ENCODE peak calls at places on chromosomes 6 and 20, in eight cellular contexts. F is DMS 273 treated with DMSO at 0.1 percent for 48 hours, Y is trophoblast cell, U is nephron progenitor cell, M is H9, K is cardiac muscle cell, T is midbrain, P is activated gamma-delta T cell. L is an unnamed sample.

GRCh38 chr20:5569021-5569420 is 181.2 kb upstream of the SHLD1 start:
- DNase-seq in F (peak; percentile 4), Y (peak; percentile 79), U (no peak), M (no peak), K (peak; percentile 46), T (peak; percentile 29), P (no peak), L (no peak)

GRCh38 chr6:150065083-150065482 is 3.8 kb downstream of the ULBP3 start:
- DNase-seq in F (no peak), Y (no peak), U (no peak), M (no peak), K (no peak), T (no peak), P (no peak), L (no peak)

GRCh38 chr6:64023693-64024092 is 388.1 kb downstream of the PHF3 start:
- DNase-seq in F (no peak), Y (no peak), U (no peak), M (no peak), K (no peak), T (no peak), P (no peak), L (no peak)

GRCh38 chr20:4666001-4666470 is 55.7 kb upstream of the PRND start:
- DNase-seq in F (no peak), Y (peak; percentile 16), U (no peak), M (no peak), K (no peak), T (no peak), P (no peak), L (no peak)

GRCh38 chr6:123805921-123806320 is 2.3 kb downstream of the NKAIN2 start:
- DNase-seq in F (no peak), Y (no peak), U (no peak), M (no peak), K (no peak), T (no peak), P (no peak), L (no peak)

GRCh38 chr6:158518196-158519127 is 41.4 kb upstream of the TMEM181 start:
- DNase-seq in F (peak; percentile 46), Y (peak; percentile 69), U (peak; percentile 45), M (peak; percentile 87), K (peak; percentile 56), T (peak; percentile 68), P (no peak), L (peak; percentile 91)

GRCh38 chr6:104771258-104771832 is 88.4 kb downstream of the HACE1 start:
- DNase-seq in F (no peak), Y (peak; percentile 55), U (no peak), M (no peak), K (peak; percentile 35), T (peak; percentile 14), P (no peak), L (no peak)

GRCh38 chr6:3346476-3346875 is 87.7 kb downstream of the PSMG4 start:
- DNase-seq in F (no peak), Y (no peak), U (no peak), M (no peak), K (no peak), T (no peak), P (no peak), L (no peak)

GRCh38 chr6:163356324-163356723 is 58.2 kb upstream of the QKI start:
- DNase-seq in F (no peak), Y (peak; percentile 94), U (peak; percentile 35), M (peak; percentile 64), K (peak; percentile 51), T (peak; percentile 69), P (no peak), L (peak; percentile 91)

GRCh38 chr20:24978493-24978892 is 14.1 kb downstream of the APMAP start:
- DNase-seq in F (no peak), Y (no peak), U (no peak), M (peak; percentile 3), K (no peak), T (peak; percentile 73), P (no peak), L (no peak)

GRCh38 chr20:19495905-19496703 is 262.0 kb upstream of the RIN2 start:
- DNase-seq in F (no peak), Y (peak; percentile 48), U (no peak), M (no peak), K (no peak), T (no peak), P (no peak), L (no peak)

GRCh38 chr20:10131612-10132345 is 86.9 kb upstream of the SNAP25 start:
- DNase-seq in F (peak; percentile 27), Y (no peak), U (peak; percentile 8), M (peak; percentile 64), K (peak; percentile 9), T (peak; percentile 55), P (no peak), L (peak; percentile 2)

GRCh38 chr6:14656676-14657075 is 539.1 kb downstream of the CD83 start:
- DNase-seq in F (no peak), Y (no peak), U (no peak), M (no peak), K (no peak), T (no peak), P (no peak), L (no peak)

GRCh38 chr6:31922942-31923341 is 4.6 kb upstream of the C2 start:
- DNase-seq in F (no peak), Y (peak; percentile 48), U (no peak), M (no peak), K (no peak), T (no peak), P (no peak), L (peak; percentile 78)

GRCh38 chr20:11891081-11891826 is 26.4 kb upstream of the BTBD3 start:
- DNase-seq in F (peak; percentile 7), Y (peak; percentile 75), U (peak; percentile 77), M (peak; percentile 50), K (peak; percentile 84), T (peak; percentile 74), P (no peak), L (no peak)

GRCh38 chr6:107847844-107848802 is 24.0 kb upstream of the SCML4 start:
- DNase-seq in F (peak; percentile 57), Y (peak; percentile 91), U (peak; percentile 96), M (peak; percentile 93), K (peak; percentile 90), T (peak; percentile 85), P (peak; percentile 57), L (peak; percentile 95)

GRCh38 chr6:3421763-3422456 is 34.9 kb downstream of the SLC22A23 start:
- DNase-seq in F (no peak), Y (peak; percentile 47), U (no peak), M (no peak), K (no peak), T (no peak), P (no peak), L (no peak)

GRCh38 chr20:38187512-38187911 is 22.4 kb upstream of the TGM2 start:
- DNase-seq in F (no peak), Y (peak; percentile 61), U (peak; percentile 37), M (peak; percentile 60), K (peak; percentile 43), T (no peak), P (no peak), L (peak; percentile 54)

GRCh38 chr20:53707341-53708102 is 113.9 kb upstream of the ZNF217 start:
- DNase-seq in F (no peak), Y (no peak), U (no peak), M (no peak), K (no peak), T (no peak), P (no peak), L (no peak)

GRCh38 chr6:72963946-72964345 is 261.4 kb downstream of the KHDC1L start:
- DNase-seq in F (no peak), Y (no peak), U (no peak), M (no peak), K (no peak), T (no peak), P (no peak), L (no peak)

GRCh38 chr6:106509420-106510089 is 119.7 kb downstream of the RTN4IP1 start:
- DNase-seq in F (no peak), Y (no peak), U (peak; percentile 33), M (peak; percentile 57), K (peak; percentile 21), T (no peak), P (no peak), L (peak; percentile 65)

GRCh38 chr6:56477241-56477640 is 165.4 kb downstream of the DST start:
- DNase-seq in F (no peak), Y (no peak), U (no peak), M (no peak), K (no peak), T (peak; percentile 8), P (no peak), L (no peak)

GRCh38 chr6:67877288-67877687 is 757.8 kb upstream of the ADGRB3 start:
- DNase-seq in F (no peak), Y (no peak), U (no peak), M (no peak), K (no peak), T (no peak), P (no peak), L (no peak)

GRCh38 chr6:158500016-158500735 is 59.7 kb upstream of the TMEM181 start:
- DNase-seq in F (no peak), Y (no peak), U (no peak), M (no peak), K (no peak), T (no peak), P (no peak), L (no peak)

GRCh38 chr20:58893355-58894151 is 41.0 kb downstream of the GNAS start:
- DNase-seq in F (no peak), Y (peak; percentile 44), U (no peak), M (no peak), K (no peak), T (no peak), P (no peak), L (no peak)

GRCh38 chr6:8017276-8017701 is 46.9 kb downstream of the BLOC1S5 start:
- DNase-seq in F (no peak), Y (no peak), U (no peak), M (no peak), K (no peak), T (no peak), P (no peak), L (no peak)

GRCh38 chr6:110529355-110529754 is 52.9 kb upstream of the SLC22A16 start:
- DNase-seq in F (peak; percentile 24), Y (no peak), U (no peak), M (no peak), K (no peak), T (no peak), P (no peak), L (no peak)

GRCh38 chr6:2749972-2750600 is 636 bp downstream of the MYLK4 start:
- DNase-seq in F (no peak), Y (peak; percentile 91), U (peak; percentile 80), M (no peak), K (peak; percentile 67), T (peak; percentile 84), P (no peak), L (peak; percentile 57)

GRCh38 chr20:44559302-44559701 is 23.1 kb upstream of the PKIG start:
- DNase-seq in F (no peak), Y (no peak), U (no peak), M (no peak), K (no peak), T (no peak), P (no peak), L (no peak)

GRCh38 chr20:50169329-50169823 is 15.9 kb upstream of the PEDS1 start:
- DNase-seq in F (peak; percentile 27), Y (peak; percentile 97), U (peak; percentile 80), M (peak; percentile 87), K (peak; percentile 80), T (peak; percentile 84), P (no peak), L (peak; percentile 80)

GRCh38 chr20:34791289-34792020 is 34.0 kb downstream of the NCOA6 start:
- DNase-seq in F (no peak), Y (no peak), U (no peak), M (no peak), K (no peak), T (no peak), P (no peak), L (peak; percentile 25)

GRCh38 chr6:112086744-112087135 is 542 bp downstream of the TUBE1 start:
- DNase-seq in F (peak; percentile 57), Y (peak; percentile 62), U (no peak), M (no peak), K (peak; percentile 21), T (peak; percentile 14), P (no peak), L (peak; percentile 53)

GRCh38 chr6:30884521-30885480 is 482 bp downstream of the DDR1 start:
- DNase-seq in F (no peak), Y (peak; percentile 57), U (peak; percentile 64), M (peak; percentile 64), K (peak; percentile 75), T (peak; percentile 61), P (no peak), L (peak; percentile 84)

GRCh38 chr6:17504005-17504404 is 96.1 kb upstream of the FAM8A1 start:
- DNase-seq in F (no peak), Y (no peak), U (no peak), M (no peak), K (no peak), T (no peak), P (no peak), L (peak; percentile 36)